ENCODE peak calls at places on chromosome 4, in eight cellular contexts. C, Q, P, J, I, B, S and N are unnamed samples. For H3K4me1, the result is how much of the 10 kb centered on the place peaks cover.

GRCh38 chr4:30350288-30350687 is 369.9 kb upstream of the PCDH7 start:
- DNase-seq in C (no peak), Q (no peak), P (no peak), J (no peak), I (no peak), B (no peak), S (no peak), N (no peak)

GRCh38 chr4:62292911-62293310 is 1092.8 kb downstream of the ADGRL3 start:
- DNase-seq in C (no peak), Q (no peak), P (no peak), J (no peak), I (no peak), B (no peak), S (no peak), N (no peak)

GRCh38 chr4:184895012-184895795 is 69.4 kb upstream of the ACSL1 start:
- DNase-seq in C (no peak), Q (no peak), P (no peak), J (no peak), I (no peak), B (no peak), S (no peak), N (no peak)

GRCh38 chr4:36328130-36328529 is 46.7 kb downstream of the DTHD1 start:
- DNase-seq in C (no peak), Q (no peak), P (no peak), J (no peak), I (no peak), B (no peak), S (no peak), N (no peak)

GRCh38 chr4:18020145-18020670 is 1.3 kb downstream of the LCORL start:
- DNase-seq in C (peak), Q (no peak), P (peak), J (peak), I (peak), B (no peak), S (no peak), N (no peak)

GRCh38 chr4:189279188-189279587 is 661.5 kb upstream of the FRG1 start:
- DNase-seq in C (no peak), Q (no peak), P (no peak), J (no peak), I (no peak), B (no peak), S (no peak), N (no peak)

GRCh38 chr4:140448830-140449229 is 21.4 kb upstream of the CLGN start:
- DNase-seq in C (peak), Q (no peak), P (no peak), J (no peak), I (no peak), B (no peak), S (no peak), N (no peak)

GRCh38 chr4:166675411-166675810 is 558.9 kb downstream of the SPOCK3 start:
- DNase-seq in C (no peak), Q (no peak), P (no peak), J (no peak), I (no peak), B (no peak), S (no peak), N (no peak)

GRCh38 chr4:22720091-22720490 is 27.4 kb downstream of the GBA3 start:
- DNase-seq in C (no peak), Q (no peak), P (no peak), J (no peak), I (no peak), B (no peak), S (no peak), N (no peak)

GRCh38 chr4:130563891-130564418 is 1468.0 kb downstream of the C4orf33 start:
- DNase-seq in C (no peak), Q (no peak), P (no peak), J (no peak), I (no peak), B (no peak), S (no peak), N (no peak)

GRCh38 chr4:92501456-92501855 is 197.7 kb downstream of the GRID2 start:
- DNase-seq in C (no peak), Q (no peak), P (no peak), J (no peak), I (no peak), B (no peak), S (no peak), N (no peak)

GRCh38 chr4:1407657-1408333 is 1.6 kb upstream of the NKX1-1 start:
- DNase-seq in C (no peak), Q (no peak), P (no peak), J (no peak), I (no peak), B (no peak), S (no peak), N (peak)

GRCh38 chr4:20603671-20604313 is 96.5 kb upstream of the PACRGL start:
- DNase-seq in C (peak), Q (no peak), P (no peak), J (no peak), I (no peak), B (no peak), S (no peak), N (no peak)

GRCh38 chr4:79663157-79663556 is 255.1 kb upstream of the GK2 start:
- DNase-seq in C (no peak), Q (no peak), P (no peak), J (no peak), I (no peak), B (no peak), S (no peak), N (no peak)
- TF ChIP-seq POLR2AphosphoS5 in C (no peak), Q (no peak), P (no peak), J (no peak), I (no peak), B (no peak), S (no peak), N (no peak)

GRCh38 chr4:84401669-84402068 is 97.4 kb downstream of the NKX6-1 start:
- DNase-seq in C (no peak), Q (peak), P (no peak), J (no peak), I (no peak), B (no peak), S (no peak), N (no peak)
- H3K4me1 ChIP-seq in C (under half), Q (under half), P (under half), J (under half), I (under half), B (under half), S (under half), N (under half)

DNA sequence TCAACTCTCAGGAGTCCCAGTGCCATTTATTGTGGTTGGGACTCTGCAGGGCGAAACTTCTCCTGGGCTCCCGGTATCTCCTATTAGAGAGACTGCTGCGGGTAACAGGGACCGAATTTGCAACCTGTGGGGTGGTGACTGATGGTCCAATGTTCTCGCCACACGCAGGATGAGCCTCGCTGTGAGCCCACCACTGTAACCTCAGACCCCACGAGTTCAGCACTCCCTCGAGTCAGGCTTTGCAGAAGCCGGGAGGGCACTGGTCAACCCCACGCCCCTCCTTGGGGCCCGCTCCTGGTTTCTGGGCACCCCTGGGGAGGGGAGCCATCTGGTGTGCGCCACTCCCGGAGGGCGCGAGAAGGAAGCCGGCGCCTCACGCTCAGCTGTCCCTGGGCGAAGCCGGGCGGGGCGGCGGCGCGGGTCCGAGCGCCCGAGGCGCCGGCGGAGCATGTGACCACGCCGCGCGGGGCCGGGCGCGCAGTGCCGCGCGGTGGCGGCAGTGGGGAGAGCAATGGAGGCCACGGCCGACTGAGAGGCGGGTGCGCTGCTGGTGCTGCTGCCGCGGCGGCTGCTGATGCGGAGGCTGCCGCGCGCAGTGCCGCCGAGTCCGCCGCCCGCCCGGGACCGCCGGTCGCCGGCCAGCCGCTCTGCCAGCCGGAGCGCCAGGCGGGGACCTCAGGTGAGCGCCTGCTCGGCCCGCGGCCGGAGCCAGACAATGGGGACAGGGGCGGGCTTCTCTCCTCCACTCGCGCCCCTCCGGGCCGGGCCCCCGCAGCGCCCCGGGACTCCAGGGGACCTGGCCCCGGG is 100.1 kb downstream of the CEP135 start:
- DNase-seq in C (peak), Q (peak), P (peak), J (peak), I (peak), B (no peak), S (no peak), N (no peak)
- TF ChIP-seq POLR2A in C (no peak), Q (peak), P (no peak), J (no peak), I (no peak), B (no peak), S (no peak), N (no peak)

GRCh38 chr4:8202526-8203375 is 3.7 kb downstream of the SH3TC1 start:
- DNase-seq in C (no peak), Q (no peak), P (no peak), J (no peak), I (no peak), B (no peak), S (peak), N (no peak)

GRCh38 chr4:8203817-8204216 is 4.7 kb downstream of the SH3TC1 start:
- DNase-seq in C (no peak), Q (no peak), P (no peak), J (no peak), I (no peak), B (no peak), S (no peak), N (no peak)

GRCh38 chr4:8201341-8201781 is 2.3 kb downstream of the SH3TC1 start:
- DNase-seq in C (peak), Q (no peak), P (peak), J (no peak), I (no peak), B (no peak), S (no peak), N (no peak)

GRCh38 chr4:8200302-8200975 is 1.3 kb downstream of the SH3TC1 start:
- DNase-seq in C (peak), Q (no peak), P (peak), J (peak), I (peak), B (no peak), S (no peak), N (no peak)

GRCh38 chr4:8202108-8202507 is 3.0 kb downstream of the SH3TC1 start:
- DNase-seq in C (no peak), Q (no peak), P (no peak), J (no peak), I (no peak), B (no peak), S (no peak), N (no peak)
- TF ChIP-seq POLR2AphosphoS5 in C (no peak), Q (no peak), P (no peak), J (no peak), I (no peak), B (no peak), S (no peak), N (no peak)

GRCh38 chr4:94455081-94455480 is 3.3 kb downstream of the PDLIM5 start:
- DNase-seq in C (peak), Q (no peak), P (peak), J (peak), I (peak), B (peak), S (peak), N (peak)
- H3K4me1 ChIP-seq in C (under half), Q (under half), P (under half), J (under half), I (under half), B (half or more), S (half or more), N (under half)

DNA sequence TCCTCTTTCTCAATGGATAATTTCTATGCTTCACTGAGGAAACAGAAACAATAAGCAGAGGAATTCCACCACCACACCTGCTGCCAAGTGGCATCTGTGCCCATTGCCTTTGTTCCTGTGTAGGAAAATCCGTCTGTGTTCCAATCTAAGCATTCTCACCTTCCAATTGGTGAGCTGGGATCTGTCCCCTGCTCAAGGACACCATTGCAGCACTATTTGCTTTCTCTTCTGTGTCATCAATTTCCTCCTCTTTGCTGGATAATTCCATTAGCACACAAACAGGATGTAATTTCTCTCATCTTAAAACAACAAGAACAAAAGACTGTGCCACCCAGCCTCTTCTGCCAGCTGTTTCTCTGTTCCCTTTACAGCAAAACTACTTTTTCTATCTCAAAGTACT is 25.0 kb upstream of the PRSS48 start:
- DNase-seq in C (peak), Q (no peak), P (no peak), J (no peak), I (no peak), B (no peak), S (peak), N (no peak)
- TF ChIP-seq POLR2A in C (no peak), Q (no peak), P (no peak), J (no peak), I (no peak), B (no peak), S (peak), N (no peak)